ENCODE peak calls at places on chromosome 2, in nine cellular contexts. F is NCI-H1105; K is RCC 7860; G is PC-3; O is activated naive CD4-positive, alpha-beta T cell treated with anti-CD3 and anti-CD28 coated beads, Interleukin-2, amount 50 U/mL, for 16 hours; E is amniotic stem cell; X is globus pallidus; C is SK-MEL-5; H is germinal center. B is an unnamed sample.
A peak's percentile ranks its signal among the peaks of the same experiment; 100 is the strongest.

GRCh38 chr2:80302465-80303005 is 2.0 kb downstream of the LRRTM1 start:
- DNase-seq in K (no peak), G (no peak), E (no peak), H (no peak), X (no peak), C (no peak), O (no peak), F (no peak), B (no peak)

GRCh38 chr2:67341336-67341735 is 55.8 kb upstream of the ETAA1 start:
- DNase-seq in C (no peak), K (no peak), H (no peak), X (no peak), E (no peak), O (no peak), G (no peak), F (no peak), B (no peak)

GRCh38 chr2:37713258-37713700 is 41.8 kb upstream of the CDC42EP3 start:
- DNase-seq in E (peak; percentile 43), F (no peak), O (no peak), K (peak; percentile 86), X (no peak), C (peak; percentile 92), G (peak; percentile 71), H (peak; percentile 6), B (no peak)

GRCh38 chr2:21333694-21334093 is 209.9 kb downstream of the TDRD15 start:
- DNase-seq in K (no peak), C (no peak), O (no peak), F (no peak), X (no peak), G (no peak), E (no peak), H (no peak), B (no peak)

GRCh38 chr2:143819190-143819735 is 690.0 kb downstream of the ARHGAP15 start:
- DNase-seq in H (peak; percentile 10), F (no peak), K (no peak), G (no peak), E (no peak), C (no peak), O (no peak), X (no peak), B (peak; percentile 90)

GRCh38 chr2:165627463-165627862 is 158.0 kb downstream of the CSRNP3 start:
- DNase-seq in F (no peak), K (peak; percentile 53), H (no peak), X (no peak), C (no peak), G (peak; percentile 43), E (no peak), O (no peak), B (no peak)

GRCh38 chr2:238042849-238043584 is 17.8 kb upstream of the SCLY start:
- DNase-seq in H (no peak), K (no peak), E (no peak), F (no peak), X (no peak), C (no peak), G (no peak), O (no peak), B (no peak)

GRCh38 chr2:148613231-148614023 is 31.1 kb upstream of the EPC2 start:
- DNase-seq in O (no peak), C (no peak), H (no peak), E (no peak), X (no peak), F (no peak), K (no peak), G (no peak), B (no peak)

GRCh38 chr2:23745726-23746105 is 181.2 kb downstream of the ATAD2B start:
- DNase-seq in K (no peak), C (no peak), O (no peak), F (no peak), X (no peak), E (no peak), H (no peak), G (peak; percentile 24), B (no peak)

GRCh38 chr2:150309681-150310080 is 177.8 kb downstream of the RND3 start:
- DNase-seq in C (no peak), E (no peak), H (no peak), F (no peak), X (no peak), O (no peak), K (no peak), G (peak; percentile 82), B (no peak)

GRCh38 chr2:229519655-229520054 is 194.7 kb downstream of the DNER start:
- DNase-seq in G (peak; percentile 1), H (peak; percentile 11), K (no peak), X (no peak), C (no peak), F (no peak), E (no peak), O (no peak), B (peak; percentile 13)

GRCh38 chr2:189304360-189304759 is 124.8 kb upstream of the COL5A2 start:
- DNase-seq in F (no peak), X (no peak), C (peak; percentile 5), K (no peak), O (peak; percentile 32), E (no peak), G (no peak), H (no peak), B (no peak)

GRCh38 chr2:54572636-54573531 is 116.8 kb downstream of the SPTBN1 start:
- DNase-seq in O (peak; percentile 50), X (no peak), G (peak; percentile 43), C (no peak), E (no peak), K (peak; percentile 76), F (no peak), H (no peak), B (peak; percentile 37)

GRCh38 chr2:49935456-49935855 is 781.1 kb upstream of the FSHR start:
- DNase-seq in E (no peak), C (no peak), O (no peak), K (no peak), X (no peak), F (no peak), H (no peak), G (no peak), B (no peak)

GRCh38 chr2:235390816-235391194 is 103.0 kb upstream of the AGAP1 start:
- DNase-seq in C (no peak), X (no peak), K (no peak), G (no peak), F (no peak), H (no peak), E (no peak), O (no peak), B (peak; percentile 13)